ENCODE peak calls at places on chromosomes 7 and 10, in seven cellular contexts. One of them, this sample, is unnamed.

GRCh38 chr7:100808354-100808875 is 18.9 kb downstream of the EPHB4 start:
- DNase-seq in RWPE2: no peak
- DNase-seq in left lung: no peak
- DNase-seq in lower lobe of right lung: no peak
- DNase-seq in fibroblast of lung: no peak
- DNase-seq in Panc1: no peak
- DNase-seq in stomach: no peak
- DNase-seq in this sample: no peak

GRCh38 chr10:4569132-4569531 is 256.9 kb upstream of the AKR1E2 start:
- DNase-seq in lower lobe of right lung: no peak
- DNase-seq in Panc1: no peak
- DNase-seq in stomach: no peak
- DNase-seq in RWPE2: no peak
- DNase-seq in left lung: no peak
- DNase-seq in fibroblast of lung: no peak
- DNase-seq in this sample: no peak

GRCh38 chr7:20508109-20508508 is 107.4 kb upstream of the ABCB5 start:
- DNase-seq in RWPE2: no peak
- DNase-seq in fibroblast of lung: no peak
- DNase-seq in lower lobe of right lung: no peak
- DNase-seq in stomach: no peak
- DNase-seq in Panc1: no peak
- DNase-seq in left lung: no peak
- DNase-seq in this sample: no peak

GRCh38 chr7:27108390-27109127 is 6.1 kb upstream of the HOXA2 start:
- DNase-seq in stomach: no peak
- DNase-seq in RWPE2: no peak
- DNase-seq in fibroblast of lung: peak; percentile 88
- DNase-seq in Panc1: no peak
- DNase-seq in lower lobe of right lung: peak; percentile 54
- DNase-seq in left lung: peak; percentile 82
- DNase-seq in this sample: no peak

GRCh38 chr7:77290425-77290824 is 90.8 kb upstream of the FGL2 start:
- DNase-seq in RWPE2: no peak
- DNase-seq in stomach: no peak
- DNase-seq in fibroblast of lung: no peak
- DNase-seq in left lung: no peak
- DNase-seq in lower lobe of right lung: no peak
- DNase-seq in Panc1: no peak
- DNase-seq in this sample: no peak

GRCh38 chr10:35607475-35608316 is 2.6 kb downstream of the GJD4 start:
- DNase-seq in fibroblast of lung: peak; percentile 34
- DNase-seq in Panc1: no peak
- DNase-seq in left lung: peak; percentile 69
- DNase-seq in RWPE2: no peak
- DNase-seq in lower lobe of right lung: peak; percentile 45
- DNase-seq in stomach: no peak
- DNase-seq in this sample: no peak

GRCh38 chr7:100538348-100538653 is 702 bp upstream of the AGFG2 start:
- DNase-seq in stomach: no peak
- DNase-seq in left lung: no peak
- DNase-seq in fibroblast of lung: no peak
- DNase-seq in RWPE2: no peak
- DNase-seq in lower lobe of right lung: no peak
- DNase-seq in Panc1: no peak
- DNase-seq in this sample: no peak

GRCh38 chr10:35643151-35643975 is 1.3 kb upstream of the FZD8 start:
- DNase-seq in fibroblast of lung: peak; percentile 59
- DNase-seq in lower lobe of right lung: peak; percentile 83
- DNase-seq in stomach: peak; percentile 74
- DNase-seq in Panc1: no peak
- DNase-seq in RWPE2: no peak
- DNase-seq in left lung: peak; percentile 89
- DNase-seq in this sample: no peak

GRCh38 chr10:4677296-4678021 is 148.5 kb upstream of the AKR1E2 start:
- DNase-seq in left lung: no peak
- DNase-seq in stomach: no peak
- DNase-seq in RWPE2: no peak
- DNase-seq in fibroblast of lung: peak; percentile 80
- DNase-seq in Panc1: peak; percentile 84
- DNase-seq in lower lobe of right lung: no peak
- DNase-seq in this sample: no peak

GRCh38 chr10:133400624-133401424 is 6.9 kb downstream of the MTG1 start:
- DNase-seq in stomach: peak; percentile 23
- DNase-seq in Panc1: no peak
- DNase-seq in lower lobe of right lung: no peak
- DNase-seq in fibroblast of lung: no peak
- DNase-seq in RWPE2: peak; percentile 30
- DNase-seq in left lung: no peak
- DNase-seq in this sample: no peak

GRCh38 chr10:80265740-80266512 is 23.5 kb downstream of the MAT1A start:
- DNase-seq in fibroblast of lung: no peak
- DNase-seq in left lung: no peak
- DNase-seq in stomach: no peak
- DNase-seq in RWPE2: no peak
- DNase-seq in lower lobe of right lung: no peak
- DNase-seq in Panc1: no peak
- DNase-seq in this sample: no peak

GRCh38 chr7:22357311-22358175 is 589 bp upstream of the RAPGEF5 start:
- DNase-seq in left lung: no peak
- DNase-seq in RWPE2: peak; percentile 85
- DNase-seq in lower lobe of right lung: no peak
- DNase-seq in fibroblast of lung: peak; percentile 71
- DNase-seq in stomach: no peak
- DNase-seq in Panc1: peak; percentile 25
- DNase-seq in this sample: no peak

GRCh38 chr10:86046845-86047460 is 319.6 kb downstream of the GRID1 start:
- DNase-seq in lower lobe of right lung: no peak
- DNase-seq in stomach: no peak
- DNase-seq in RWPE2: no peak
- DNase-seq in Panc1: no peak
- DNase-seq in left lung: no peak
- DNase-seq in fibroblast of lung: no peak
- DNase-seq in this sample: no peak

GRCh38 chr7:5827755-5828154 is 46.3 kb upstream of the RNF216 start:
- DNase-seq in fibroblast of lung: no peak
- DNase-seq in stomach: no peak
- DNase-seq in RWPE2: no peak
- DNase-seq in left lung: no peak
- DNase-seq in lower lobe of right lung: peak; percentile 52
- DNase-seq in Panc1: no peak
- DNase-seq in this sample: no peak

GRCh38 chr7:102836206-102836938 is 76.4 kb upstream of the LRRC17 start:
- DNase-seq in fibroblast of lung: peak; percentile 98
- DNase-seq in stomach: no peak
- DNase-seq in lower lobe of right lung: no peak
- DNase-seq in Panc1: peak; percentile 58
- DNase-seq in RWPE2: no peak
- DNase-seq in left lung: no peak
- DNase-seq in this sample: peak; percentile 69

GRCh38 chr7:83850037-83850619 is 201.2 kb upstream of the SEMA3E start:
- DNase-seq in Panc1: no peak
- DNase-seq in lower lobe of right lung: no peak
- DNase-seq in RWPE2: no peak
- DNase-seq in fibroblast of lung: no peak
- DNase-seq in stomach: no peak
- DNase-seq in left lung: no peak
- DNase-seq in this sample: no peak

GRCh38 chr7:103989200-103989784 is at the start of gene RELN:
- DNase-seq in stomach: no peak
- DNase-seq in fibroblast of lung: peak; percentile 49
- DNase-seq in left lung: peak; percentile 55
- DNase-seq in Panc1: no peak
- DNase-seq in RWPE2: no peak
- DNase-seq in lower lobe of right lung: no peak
- DNase-seq in this sample: no peak

GRCh38 chr10:49736564-49737113 is 25.5 kb downstream of the OGDHL start:
- DNase-seq in left lung: no peak
- DNase-seq in lower lobe of right lung: no peak
- DNase-seq in fibroblast of lung: no peak
- DNase-seq in Panc1: no peak
- DNase-seq in RWPE2: no peak
- DNase-seq in stomach: no peak
- DNase-seq in this sample: no peak
- H3K4me3 ChIP-seq in left lung: no peak overlapping the region
- H3K4me3 ChIP-seq in lower lobe of right lung: no peak overlapping the region
- H3K4me3 ChIP-seq in fibroblast of lung: no peak overlapping the region
- H3K4me3 ChIP-seq in Panc1: no peak overlapping the region
- H3K4me3 ChIP-seq in RWPE2: no peak overlapping the region
- H3K4me3 ChIP-seq in stomach: no peak overlapping the region
- H3K4me3 ChIP-seq in this sample: no peak overlapping the region

GRCh38 chr7:15555385-15555859 is 6.4 kb downstream of the AGMO start:
- DNase-seq in fibroblast of lung: no peak
- DNase-seq in RWPE2: no peak
- DNase-seq in left lung: no peak
- DNase-seq in Panc1: no peak
- DNase-seq in lower lobe of right lung: no peak
- DNase-seq in stomach: no peak
- DNase-seq in this sample: no peak
- TF ChIP-seq CTCF in fibroblast of lung: peak; percentile 42
- TF ChIP-seq CTCF in RWPE2: peak; percentile 53
- TF ChIP-seq CTCF in left lung: no peak
- TF ChIP-seq CTCF in Panc1: peak; percentile 13
- TF ChIP-seq CTCF in lower lobe of right lung: no peak
- TF ChIP-seq CTCF in stomach: no peak
- TF ChIP-seq CTCF in this sample: peak; percentile 14

GRCh38 chr7:25968205-25968993 is 183.6 kb upstream of the NFE2L3 start:
- DNase-seq in fibroblast of lung: no peak
- DNase-seq in stomach: peak; percentile 37
- DNase-seq in RWPE2: no peak
- DNase-seq in Panc1: no peak
- DNase-seq in left lung: no peak
- DNase-seq in lower lobe of right lung: no peak
- DNase-seq in this sample: no peak

GRCh38 chr7:25970381-25970780 is 181.6 kb upstream of the NFE2L3 start:
- DNase-seq in Panc1: no peak
- DNase-seq in left lung: no peak
- DNase-seq in lower lobe of right lung: no peak
- DNase-seq in RWPE2: no peak
- DNase-seq in stomach: no peak
- DNase-seq in fibroblast of lung: no peak
- DNase-seq in this sample: no peak

GRCh38 chr7:25966469-25966868 is 185.5 kb upstream of the NFE2L3 start:
- DNase-seq in RWPE2: no peak
- DNase-seq in left lung: no peak
- DNase-seq in lower lobe of right lung: no peak
- DNase-seq in fibroblast of lung: no peak
- DNase-seq in Panc1: no peak
- DNase-seq in stomach: no peak
- DNase-seq in this sample: no peak

GRCh38 chr7:25965405-25966123 is 186.4 kb upstream of the NFE2L3 start:
- DNase-seq in stomach: no peak
- DNase-seq in left lung: no peak
- DNase-seq in fibroblast of lung: no peak
- DNase-seq in Panc1: no peak
- DNase-seq in lower lobe of right lung: no peak
- DNase-seq in RWPE2: no peak
- DNase-seq in this sample: no peak

GRCh38 chr7:25967278-25968204 is 184.5 kb upstream of the NFE2L3 start:
- DNase-seq in left lung: no peak
- DNase-seq in stomach: no peak
- DNase-seq in fibroblast of lung: no peak
- DNase-seq in Panc1: no peak
- DNase-seq in lower lobe of right lung: no peak
- DNase-seq in RWPE2: no peak
- DNase-seq in this sample: no peak
- H3K4me3 ChIP-seq in left lung: no peak overlapping the region
- H3K4me3 ChIP-seq in stomach: no peak overlapping the region
- H3K4me3 ChIP-seq in fibroblast of lung: no peak overlapping the region
- H3K4me3 ChIP-seq in Panc1: no peak overlapping the region
- H3K4me3 ChIP-seq in lower lobe of right lung: no peak overlapping the region
- H3K4me3 ChIP-seq in RWPE2: no peak overlapping the region
- H3K4me3 ChIP-seq in this sample: no peak overlapping the region

GRCh38 chr7:157000047-157000726 is 10.3 kb downstream of the MNX1 start:
- DNase-seq in Panc1: no peak
- DNase-seq in fibroblast of lung: no peak
- DNase-seq in lower lobe of right lung: no peak
- DNase-seq in left lung: no peak
- DNase-seq in stomach: peak; percentile 51
- DNase-seq in RWPE2: no peak
- DNase-seq in this sample: no peak
- TF ChIP-seq CTCF in Panc1: no peak
- TF ChIP-seq CTCF in fibroblast of lung: no peak
- TF ChIP-seq CTCF in lower lobe of right lung: no peak
- TF ChIP-seq CTCF in left lung: no peak
- TF ChIP-seq CTCF in stomach: no peak
- TF ChIP-seq CTCF in RWPE2: no peak
- TF ChIP-seq CTCF in this sample: no peak

GRCh38 chr7:124764071-124764846 is 1.3 kb downstream of the GPR37 start:
- DNase-seq in Panc1: no peak
- DNase-seq in lower lobe of right lung: no peak
- DNase-seq in fibroblast of lung: no peak
- DNase-seq in RWPE2: no peak
- DNase-seq in stomach: no peak
- DNase-seq in left lung: peak; percentile 60
- DNase-seq in this sample: no peak
- H3K4me3 ChIP-seq in Panc1: peak overlapping the region; percentile 56
- H3K4me3 ChIP-seq in lower lobe of right lung: peak overlapping the region; percentile 62
- H3K4me3 ChIP-seq in fibroblast of lung: peak overlapping the region; percentile 81
- H3K4me3 ChIP-seq in RWPE2: peak overlapping the region; percentile 37
- H3K4me3 ChIP-seq in stomach: peak overlapping the region; percentile 70
- H3K4me3 ChIP-seq in left lung: peak overlapping the region; percentile 27
- H3K4me3 ChIP-seq in this sample: peak overlapping the region; percentile 38

DNA sequence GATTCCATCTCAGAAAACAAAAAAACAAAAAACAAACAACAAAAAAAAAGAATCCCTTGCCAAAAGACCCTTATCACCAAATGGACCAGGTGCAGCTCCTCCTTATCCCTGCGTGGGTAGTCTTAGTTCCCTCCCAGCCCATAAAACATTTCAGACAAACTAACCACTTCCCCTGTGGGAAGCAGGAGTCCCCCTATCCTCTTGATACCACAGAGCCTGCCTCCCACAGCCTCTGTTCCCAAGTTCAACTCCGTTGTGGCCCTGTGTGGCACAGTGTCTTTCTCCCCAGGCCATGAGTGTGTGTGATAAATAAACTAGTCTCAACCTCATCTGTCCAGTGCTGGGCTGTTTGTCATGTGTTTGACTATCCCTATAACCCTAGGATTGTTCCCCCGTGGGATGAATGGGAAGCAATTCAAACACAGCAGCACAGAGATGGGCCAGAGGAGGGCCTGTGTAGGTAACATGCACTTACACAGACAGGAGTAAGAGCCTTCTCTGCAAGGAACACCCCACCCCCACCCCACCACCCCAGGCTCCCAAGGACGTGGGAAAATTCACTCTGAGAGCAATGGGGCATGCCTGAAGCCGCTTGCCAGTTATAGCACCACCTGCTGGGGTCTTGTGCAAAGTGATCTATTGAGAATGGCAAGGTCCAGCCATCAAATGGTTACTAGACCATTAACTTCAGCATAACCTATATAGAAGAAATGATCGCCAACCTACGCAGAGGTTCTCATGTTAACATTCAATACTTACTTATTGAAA is 147.1 kb upstream of the GHITM start:
- DNase-seq in stomach: no peak
- DNase-seq in RWPE2: no peak
- DNase-seq in left lung: no peak
- DNase-seq in fibroblast of lung: peak; percentile 2
- DNase-seq in lower lobe of right lung: no peak
- DNase-seq in Panc1: no peak
- DNase-seq in this sample: no peak
- TF ChIP-seq CTCF in stomach: no peak
- TF ChIP-seq CTCF in RWPE2: peak; percentile 43
- TF ChIP-seq CTCF in left lung: no peak
- TF ChIP-seq CTCF in fibroblast of lung: no peak
- TF ChIP-seq CTCF in lower lobe of right lung: no peak
- TF ChIP-seq CTCF in Panc1: peak; percentile 68
- TF ChIP-seq CTCF in this sample: peak; percentile 49